ENCODE peak calls at places on chromosomes 7 and 10, in four cellular contexts. S is CD8-positive, alpha-beta T cell; C is A549; J is ascending aorta. D is an unnamed sample.

GRCh38 chr7:156463280-156463679 is 177.3 kb upstream of the RNF32 start:
- DNase-seq in S (no peak), C (no peak), J (peak; percentile 13), D (no peak)

GRCh38 chr7:16078076-16078952 is 343.0 kb downstream of the CRPPA start:
- DNase-seq in S (no peak), C (peak; percentile 20), J (no peak), D (no peak)

GRCh38 chr10:126350216-126350992 is 37.9 kb downstream of the ADAM12 start:
- DNase-seq in S (no peak), C (peak; percentile 7), J (no peak), D (no peak)

GRCh38 chr10:96298362-96298761 is 5.9 kb upstream of the DNTT start:
- DNase-seq in S (no peak), C (no peak), J (no peak), D (no peak)

GRCh38 chr10:3067045-3067858 is at the start of gene PFKP:
- DNase-seq in S (peak; percentile 70), C (no peak), J (peak; percentile 69), D (no peak)

GRCh38 chr7:158390460-158390859 is 197.2 kb downstream of the PTPRN2 start:
- DNase-seq in S (no peak), C (no peak), J (no peak), D (no peak)

GRCh38 chr10:26627320-26627719 is 70.2 kb upstream of the PDSS1 start:
- DNase-seq in S (no peak), C (peak; percentile 18), J (no peak), D (no peak)

GRCh38 chr7:133742709-133743538 is 384.2 kb upstream of the LRGUK start:
- DNase-seq in S (no peak), C (no peak), J (no peak), D (no peak)

GRCh38 chr10:17645591-17646345 is 1.8 kb downstream of the STAM start:
- DNase-seq in S (no peak), C (no peak), J (no peak), D (no peak)
- H3K4me3 ChIP-seq in S (peak overlapping the region; percentile 17), C (peak overlapping the region; percentile 91), J (peak overlapping the region; percentile 93), D (peak overlapping the region; percentile 95)

GRCh38 chr10:70958396-70958795 is 70.0 kb upstream of the PCBD1 start:
- DNase-seq in S (no peak), C (no peak), J (no peak), D (no peak)
- TF ChIP-seq CTCF in S (no peak), C (no peak), J (no peak), D (no peak)

GRCh38 chr10:132844069-132844809 is 58.3 kb upstream of the NKX6-2 start:
- DNase-seq in S (no peak), C (no peak), J (peak; percentile 48), D (no peak)

GRCh38 chr10:132841254-132841975 is 55.5 kb upstream of the NKX6-2 start:
- DNase-seq in S (no peak), C (no peak), J (peak; percentile 21), D (peak; percentile 54)

GRCh38 chr10:132845041-132845551 is 59.1 kb upstream of the NKX6-2 start:
- DNase-seq in S (no peak), C (no peak), J (no peak), D (peak; percentile 46)

GRCh38 chr10:132840698-132841097 is 54.8 kb upstream of the NKX6-2 start:
- DNase-seq in S (no peak), C (no peak), J (no peak), D (no peak)

DNA sequence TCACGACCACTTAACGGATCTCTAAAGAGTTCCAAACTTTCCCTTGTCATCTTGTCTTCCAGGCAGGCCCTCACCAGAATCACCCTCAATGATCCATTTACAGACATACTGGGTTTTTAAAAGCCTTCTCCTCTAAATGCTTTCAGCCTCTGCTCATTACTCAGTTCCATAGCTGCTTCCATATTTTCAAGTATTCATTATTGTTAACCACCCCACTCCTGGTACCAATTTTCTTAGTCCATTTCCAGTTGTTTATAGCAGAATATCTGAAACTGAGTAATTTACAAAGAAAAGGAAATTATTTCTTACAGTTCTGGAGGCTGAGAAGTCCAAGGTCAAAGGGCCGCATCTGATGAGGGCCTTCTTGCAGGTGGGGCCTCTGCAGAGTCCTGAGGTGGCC is 56.5 kb upstream of the NKX6-2 start:
- DNase-seq in S (no peak), C (no peak), J (no peak), D (no peak)
- H3K27ac ChIP-seq in S (no peak overlapping the region), C (no peak overlapping the region), J (no peak overlapping the region), D (no peak overlapping the region)

DNA sequence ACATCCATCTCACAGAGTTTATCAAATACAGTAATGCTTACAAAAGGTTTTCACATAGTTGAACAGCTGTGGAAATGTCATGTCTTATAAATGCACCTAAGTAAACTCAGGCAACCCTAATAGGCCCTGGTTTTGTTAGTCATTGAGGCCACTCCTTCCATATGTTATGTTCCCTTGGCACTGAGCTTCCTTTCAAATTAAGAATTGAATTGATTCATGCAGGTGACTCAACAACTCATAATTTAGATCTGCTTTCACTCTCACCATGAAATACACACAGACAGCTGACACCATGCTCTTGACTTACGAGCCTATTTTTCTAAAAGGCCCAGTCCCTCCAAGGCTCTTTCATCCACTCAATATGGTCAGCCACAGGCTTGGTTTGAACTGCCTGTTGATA is 476.9 kb downstream of the KCNMA1 start:
- DNase-seq in S (no peak), C (no peak), J (no peak), D (no peak)
- H3K4me3 ChIP-seq in S (no peak overlapping the region), C (no peak overlapping the region), J (no peak overlapping the region), D (no peak overlapping the region)

D was measured in coronary artery.